ENCODE peak calls at places on chromosomes 11 and 22, in eight cellular contexts. H, R, N, B, T, E, L and A are unnamed samples.

GRCh38 chr11:5605849-5606248 is 9.4 kb downstream of the TRIM6 start:
- DNase-seq in N (no peak), L (no peak), T (peak), B (no peak), H (no peak), R (peak), E (no peak), A (no peak)

GRCh38 chr11:35549787-35550186 is 24.4 kb upstream of the PAMR1 start:
- DNase-seq in H (peak), N (no peak), E (peak), B (no peak), L (no peak), R (peak), T (peak), A (no peak)

GRCh38 chr11:1064167-1064566 is 10.5 kb upstream of the MUC2 start:
- DNase-seq in L (no peak), R (no peak), T (peak), E (no peak), B (no peak), N (no peak), H (no peak), A (no peak)

GRCh38 chr22:27531782-27532530 is 269.6 kb downstream of the MN1 start:
- DNase-seq in B (no peak), N (no peak), L (no peak), E (no peak), R (peak), T (peak), H (no peak), A (no peak)

GRCh38 chr11:100151944-100152343 is 535.1 kb upstream of the ARHGAP42 start:
- DNase-seq in L (no peak), N (no peak), R (peak), H (no peak), E (no peak), T (peak), B (no peak), A (no peak)

GRCh38 chr22:40050258-40050657 is 55.5 kb downstream of the FAM83F start:
- DNase-seq in N (no peak), H (no peak), E (no peak), B (no peak), T (no peak), L (no peak), R (no peak), A (no peak)

GRCh38 chr22:43956383-43956782 is 1.1 kb downstream of the SAMM50 start:
- DNase-seq in B (no peak), H (no peak), N (no peak), L (no peak), E (no peak), R (no peak), T (no peak), A (no peak)

GRCh38 chr11:95087171-95087570 is 2.5 kb upstream of the ENDOD1 start:
- DNase-seq in L (no peak), N (no peak), E (no peak), T (no peak), R (no peak), H (no peak), B (no peak), A (no peak)

GRCh38 chr11:67158241-67158640 is 39.2 kb downstream of the KDM2A start:
- DNase-seq in B (no peak), T (peak), R (peak), E (no peak), N (no peak), H (no peak), L (no peak), A (no peak)

GRCh38 chr22:43007519-43008102 is 7.3 kb downstream of the PACSIN2 start:
- DNase-seq in B (peak), R (peak), H (no peak), L (no peak), T (peak), E (no peak), N (peak), A (no peak)

GRCh38 chr22:19400881-19401280 is 30.7 kb downstream of the HIRA start:
- DNase-seq in N (no peak), B (no peak), L (no peak), T (no peak), H (no peak), R (no peak), E (no peak), A (no peak)

GRCh38 chr22:50730941-50731661 is 6.9 kb upstream of the ACR start:
- DNase-seq in T (no peak), E (no peak), L (no peak), N (no peak), R (no peak), H (no peak), B (peak), A (peak)

GRCh38 chr11:120793150-120793549 is 230.8 kb upstream of the TBCEL start:
- DNase-seq in H (no peak), B (peak), R (no peak), N (no peak), T (no peak), E (no peak), L (no peak), A (no peak)

GRCh38 chr11:17098038-17098437 is 20.6 kb upstream of the RPS13 start:
- DNase-seq in L (no peak), N (no peak), H (no peak), E (no peak), T (no peak), R (no peak), B (no peak), A (no peak)

GRCh38 chr11:14312736-14313438 is 46.1 kb downstream of the RRAS2 start:
- DNase-seq in E (no peak), R (peak), L (no peak), N (no peak), B (no peak), H (no peak), T (peak), A (no peak)

GRCh38 chr11:107705027-107705426 is 6.8 kb downstream of the SLN start:
- DNase-seq in H (no peak), E (no peak), B (no peak), L (no peak), R (peak), N (no peak), T (peak), A (no peak)

GRCh38 chr22:25644122-25644521 is 79.6 kb downstream of the GRK3 start:
- DNase-seq in N (no peak), T (peak), B (no peak), R (no peak), H (no peak), L (no peak), E (no peak), A (no peak)

GRCh38 chr11:125990244-125990643 is 44.4 kb downstream of the VSIG10L2 start:
- DNase-seq in N (peak), E (no peak), H (no peak), B (no peak), R (peak), L (no peak), T (peak), A (no peak)

GRCh38 chr11:70421123-70421522 is 22.8 kb downstream of the CTTN start:
- DNase-seq in L (no peak), H (no peak), N (no peak), T (no peak), E (no peak), R (no peak), B (no peak), A (no peak)

GRCh38 chr22:30183861-30184278 is 62.7 kb downstream of the LIF start:
- DNase-seq in L (no peak), N (no peak), H (no peak), R (no peak), T (peak), E (no peak), B (no peak), A (no peak)

GRCh38 chr11:66100272-66101037 is 30.4 kb downstream of the PACS1 start:
- DNase-seq in L (no peak), N (peak), H (no peak), R (peak), E (no peak), B (peak), T (peak), A (no peak)

GRCh38 chr22:39306456-39307361 is 12.7 kb downstream of the RPL3 start:
- DNase-seq in E (peak), H (peak), N (peak), T (no peak), L (peak), B (no peak), R (no peak), A (no peak)

GRCh38 chr11:61787928-61788491 is 4.4 kb downstream of the TMEM258 start:
- DNase-seq in B (no peak), E (peak), H (peak), N (peak), T (peak), R (peak), L (peak), A (no peak)

GRCh38 chr22:47199261-47199948 is 437.0 kb downstream of the TBC1D22A start:
- DNase-seq in R (no peak), N (no peak), B (peak), L (peak), T (no peak), H (no peak), E (no peak), A (no peak)

GRCh38 chr22:24707477-24707816 is 67.1 kb downstream of the PIWIL3 start:
- DNase-seq in L (peak), B (no peak), T (no peak), E (no peak), H (peak), R (no peak), N (peak), A (no peak)

GRCh38 chr11:61022311-61023085 is 51.0 kb downstream of the CD6 start:
- DNase-seq in T (no peak), H (no peak), E (no peak), B (no peak), L (no peak), N (no peak), R (no peak), A (no peak)

GRCh38 chr11:110290591-110291334 is 5.7 kb downstream of the RDX start:
- DNase-seq in L (no peak), E (no peak), N (no peak), T (no peak), B (no peak), R (no peak), H (no peak), A (no peak)

GRCh38 chr11:64348611-64349387 is 8.8 kb downstream of the CCDC88B start:
- DNase-seq in H (peak), R (no peak), B (no peak), N (no peak), L (no peak), E (peak), T (no peak), A (no peak)

GRCh38 chr11:86183694-86184093 is 60.9 kb upstream of the EED start:
- DNase-seq in H (no peak), R (peak), N (no peak), T (peak), E (no peak), L (no peak), B (no peak), A (no peak)

GRCh38 chr11:84865791-84866535 is 761.2 kb downstream of the DLG2 start:
- DNase-seq in T (no peak), R (peak), B (no peak), H (no peak), L (no peak), N (no peak), E (no peak), A (no peak)

GRCh38 chr11:69316941-69317340 is 23.0 kb downstream of the MYEOV start:
- DNase-seq in H (no peak), B (peak), T (no peak), L (no peak), R (no peak), N (no peak), E (no peak), A (peak)

GRCh38 chr11:1486054-1486825 is at the start of gene MOB2:
- DNase-seq in L (no peak), T (peak), R (no peak), B (peak), N (peak), H (no peak), E (peak), A (peak)

GRCh38 chr11:34302046-34302921 is 55.5 kb downstream of the ABTB2 start:
- DNase-seq in H (no peak), E (no peak), N (no peak), R (peak), L (no peak), B (no peak), T (peak), A (no peak)

GRCh38 chr22:29704528-29705285 is 15.1 kb upstream of the CABP7 start:
- DNase-seq in B (no peak), H (no peak), L (no peak), E (no peak), N (peak), R (peak), T (peak), A (no peak)

GRCh38 chr22:41757507-41757906 is 43.0 kb upstream of the CCDC134 start:
- DNase-seq in E (no peak), R (no peak), H (no peak), N (no peak), T (no peak), L (no peak), B (no peak), A (no peak)

GRCh38 chr11:86918943-86919342 is 36.3 kb downstream of the FZD4 start:
- DNase-seq in E (no peak), R (no peak), N (no peak), H (no peak), T (peak), L (no peak), B (no peak), A (no peak)

GRCh38 chr11:122365545-122366380 is 249.7 kb upstream of the BLID start:
- DNase-seq in N (no peak), H (peak), L (no peak), E (no peak), B (no peak), T (no peak), R (peak), A (no peak)

GRCh38 chr22:35900483-35901168 is 128.0 kb downstream of the RBFOX2 start:
- DNase-seq in R (peak), E (no peak), T (peak), H (no peak), B (no peak), N (no peak), L (no peak), A (no peak)

GRCh38 chr11:128179049-128179448 is 408.3 kb downstream of the ETS1 start:
- DNase-seq in B (no peak), E (no peak), T (no peak), N (no peak), R (peak), H (no peak), L (no peak), A (no peak)

DNA sequence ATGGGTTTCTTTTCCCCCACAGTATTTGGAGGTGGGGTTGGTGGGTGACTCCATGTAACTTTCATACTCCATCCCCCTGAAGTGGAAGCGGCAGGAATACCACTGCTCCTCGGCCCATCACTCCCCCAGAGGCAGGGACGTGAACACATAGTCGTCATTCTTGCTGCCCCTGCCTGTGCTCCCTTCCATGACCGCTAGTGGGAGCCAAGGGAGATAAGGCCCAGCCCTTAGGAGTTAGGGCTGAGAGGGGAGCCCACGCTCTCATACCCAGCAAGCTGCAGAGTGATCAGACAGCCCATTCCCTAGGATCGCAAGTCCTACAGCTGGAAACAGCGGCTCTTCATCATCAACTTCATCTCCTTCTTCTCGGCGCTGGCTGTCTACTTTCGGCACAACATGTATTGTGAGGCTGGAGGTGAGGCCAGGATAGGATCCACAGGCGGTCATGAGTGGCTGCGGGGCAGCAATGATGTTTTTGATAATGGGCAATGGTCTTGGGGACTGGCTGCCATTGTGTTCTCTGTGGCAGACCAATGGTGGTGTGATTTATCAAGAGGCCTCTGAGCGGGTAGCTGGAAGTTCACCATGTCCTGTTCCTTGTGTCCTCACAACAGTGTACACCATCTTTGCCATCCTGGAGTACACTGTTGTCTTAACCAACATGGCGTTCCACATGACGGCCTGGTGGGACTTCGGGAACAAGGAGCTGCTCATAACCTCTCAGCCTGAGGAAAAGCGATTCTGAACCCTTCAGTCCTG is 15.9 kb downstream of the RHOG start:
- DNase-seq in H (peak), N (peak), T (peak), E (peak), B (peak), L (peak), R (peak), A (no peak)
- TF ChIP-seq CTCF in H (peak), N (peak), T (peak), E (peak), B (peak), L (peak), R (peak), A (peak)

GRCh38 chr11:119721129-119722120 is 7.6 kb downstream of the NECTIN1 start:
- DNase-seq in T (peak), E (peak), B (no peak), L (peak), R (peak), N (peak), H (peak), A (peak)
- TF ChIP-seq CTCF in T (peak), E (peak), B (peak), L (peak), R (peak), N (no peak), H (peak), A (peak)

DNA sequence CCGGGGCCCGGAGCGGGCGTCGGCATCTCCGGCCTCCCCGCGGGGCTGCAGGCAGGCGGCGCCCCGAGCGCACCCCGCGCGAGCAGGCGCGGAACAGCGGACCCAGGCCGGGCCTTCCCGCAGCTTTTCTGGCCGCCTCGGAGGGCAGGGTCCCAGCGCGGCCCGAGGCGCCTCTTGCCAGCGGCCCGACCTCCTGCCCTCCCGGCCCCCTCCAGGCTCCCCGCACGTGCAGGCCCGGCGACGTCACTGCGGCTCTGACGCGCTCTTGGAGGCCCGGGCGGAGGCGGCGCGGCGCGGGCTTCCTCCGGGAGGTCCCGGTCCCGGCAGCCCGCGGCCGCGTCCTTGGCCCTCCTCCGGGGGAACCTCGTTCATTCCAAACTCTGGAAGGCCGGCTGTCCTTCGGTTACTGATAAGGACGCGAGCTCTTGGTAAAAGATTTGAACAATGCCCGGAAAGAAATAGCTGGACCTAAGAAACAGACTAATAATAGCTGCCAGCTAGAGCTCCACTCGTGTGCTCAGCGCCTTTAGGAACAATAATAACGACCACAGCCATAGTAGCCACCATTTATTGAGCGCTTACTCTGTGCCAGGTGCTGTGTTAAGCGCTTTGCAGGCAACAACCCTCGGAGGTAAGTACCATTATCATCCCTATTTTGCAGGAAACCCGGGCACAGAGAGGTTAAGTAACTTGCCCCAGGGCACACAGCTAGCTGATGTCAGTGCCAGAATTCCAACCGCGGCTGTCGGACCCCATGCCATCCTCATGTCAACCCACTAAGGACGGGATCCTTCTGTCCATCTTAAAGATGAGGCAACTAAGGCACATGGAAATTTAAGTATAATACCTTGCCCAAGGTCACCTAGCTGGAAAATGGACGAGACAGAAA is 39.1 kb upstream of the CREB3L1 start:
- DNase-seq in H (peak), N (peak), R (peak), B (peak), L (peak), E (peak), T (peak), A (no peak)
- TF ChIP-seq CTCF in H (no peak), N (no peak), R (no peak), B (no peak), L (no peak), E (no peak), T (no peak), A (peak)

DNA sequence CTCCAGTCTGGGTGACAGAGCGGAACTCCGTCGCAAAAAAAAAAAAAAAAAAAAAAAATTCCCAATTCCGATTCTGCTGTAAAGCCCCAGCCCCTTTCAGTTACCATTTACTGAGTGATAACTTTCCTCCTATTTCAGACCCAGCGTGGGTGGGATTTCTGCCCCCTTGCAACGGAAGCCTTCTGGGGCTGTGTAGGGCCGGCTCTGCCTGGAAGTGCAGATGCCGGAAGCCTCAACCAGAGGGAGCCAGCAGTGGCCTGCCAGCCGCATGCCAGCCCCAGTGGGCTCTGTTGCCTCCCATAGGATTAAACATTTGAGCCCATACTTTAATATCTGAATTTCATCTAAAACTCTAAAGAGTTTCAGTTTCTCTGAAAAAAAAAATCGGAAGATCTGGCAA is 60.0 kb upstream of the NUP50 start:
- DNase-seq in T (no peak), R (no peak), L (peak), E (no peak), B (no peak), N (no peak), H (peak), A (no peak)
- TF ChIP-seq CTCF in T (no peak), R (no peak), L (peak), E (no peak), B (no peak), N (no peak), H (peak), A (peak)

GRCh38 chr11:106231591-106231990 is 154.1 kb downstream of the AASDHPPT start:
- DNase-seq in L (no peak), H (peak), B (no peak), N (no peak), R (peak), E (no peak), T (peak), A (no peak)
- TF ChIP-seq CTCF in L (peak), H (peak), B (no peak), N (no peak), R (peak), E (no peak), T (peak), A (peak)

GRCh38 chr11:133082453-133082781 is 449.9 kb downstream of the OPCML start:
- DNase-seq in N (peak), E (peak), T (no peak), H (peak), R (no peak), B (no peak), L (peak), A (no peak)

GRCh38 chr11:133082851-133083488 is 449.3 kb downstream of the OPCML start:
- DNase-seq in N (peak), H (peak), B (peak), E (peak), T (peak), R (peak), L (peak), A (no peak)

GRCh38 chr11:133081730-133082452 is 450.4 kb downstream of the OPCML start:
- DNase-seq in H (peak), E (peak), T (no peak), B (no peak), N (no peak), L (no peak), R (no peak), A (no peak)

GRCh38 chr11:133078591-133079179 is 453.6 kb downstream of the OPCML start:
- DNase-seq in E (peak), B (no peak), L (peak), H (peak), N (peak), R (peak), T (peak), A (no peak)

GRCh38 chr11:133081020-133081419 is 451.3 kb downstream of the OPCML start:
- DNase-seq in L (no peak), N (no peak), R (no peak), E (no peak), H (peak), B (no peak), T (no peak), A (no peak)
- TF ChIP-seq CTCF in L (peak), N (no peak), R (no peak), E (peak), H (peak), B (no peak), T (no peak), A (peak)